ENCODE peak calls at places on chromosomes 13 and 19, in four cellular contexts. Q is Caco-2; T is CD8-positive, alpha-beta memory T cell; Y is prostate gland. I is an unnamed sample.

GRCh38 chr13:36157475-36157874 is 26.3 kb upstream of the DCLK1 start:
- DNase-seq in Q (no peak), T (no peak), Y (no peak), I (no peak)

GRCh38 chr19:50969413-50969760 is at the start of gene KLK6:
- DNase-seq in Q (no peak), T (no peak), Y (no peak), I (no peak)

GRCh38 chr13:96499646-96500045 is 409.7 kb downstream of the HS6ST3 start:
- DNase-seq in Q (no peak), T (no peak), Y (no peak), I (no peak)

GRCh38 chr19:952680-953500 is 27.1 kb downstream of the ARID3A start:
- DNase-seq in Q (peak), T (no peak), Y (peak), I (peak)

GRCh38 chr13:27406178-27406939 is 18.1 kb upstream of the GTF3A start:
- DNase-seq in Q (no peak), T (peak), Y (peak), I (no peak)

GRCh38 chr19:51461723-51462161 is 3.5 kb upstream of the SIGLEC8 start:
- DNase-seq in Q (no peak), T (no peak), Y (no peak), I (no peak)

GRCh38 chr19:14561832-14562351 is 10.0 kb downstream of the NDUFB7 start:
- DNase-seq in Q (no peak), T (peak), Y (peak), I (no peak)

GRCh38 chr13:71964491-71965108 is 97.6 kb upstream of the DACH1 start:
- DNase-seq in Q (no peak), T (no peak), Y (no peak), I (no peak)

GRCh38 chr13:26324867-26325266 is 70.9 kb downstream of the CDK8 start:
- DNase-seq in Q (no peak), T (no peak), Y (no peak), I (peak)

GRCh38 chr19:35209646-35210045 is 18.9 kb downstream of the FAM187B start:
- DNase-seq in Q (no peak), T (no peak), Y (no peak), I (no peak)

GRCh38 chr13:33509642-33510229 is 224.2 kb upstream of the STARD13 start:
- DNase-seq in Q (no peak), T (no peak), Y (peak), I (no peak)

GRCh38 chr19:51702103-51702753 is 9.1 kb downstream of the SPACA6 start:
- DNase-seq in Q (peak), T (no peak), Y (peak), I (no peak)

GRCh38 chr13:49060698-49061387 is 85.1 kb downstream of the FNDC3A start:
- DNase-seq in Q (no peak), T (no peak), Y (no peak), I (no peak)

GRCh38 chr13:64640002-64640401 is 2590.1 kb downstream of the PCDH9 start:
- DNase-seq in Q (no peak), T (no peak), Y (no peak), I (peak)

GRCh38 chr13:91946498-91947070 is 548.2 kb downstream of the GPC5 start:
- DNase-seq in Q (no peak), T (no peak), Y (no peak), I (no peak)

GRCh38 chr19:33826521-33826920 is 29.9 kb downstream of the KCTD15 start:
- DNase-seq in Q (no peak), T (no peak), Y (no peak), I (no peak)

GRCh38 chr13:39676315-39676876 is 20.9 kb downstream of the COG6 start:
- DNase-seq in Q (no peak), T (peak), Y (peak), I (peak)

GRCh38 chr13:95239293-95239692 is 62.0 kb downstream of the ABCC4 start:
- DNase-seq in Q (no peak), T (no peak), Y (no peak), I (no peak)

GRCh38 chr13:25846227-25846984 is 205.4 kb downstream of the SHISA2 start:
- DNase-seq in Q (no peak), T (no peak), Y (no peak), I (no peak)

GRCh38 chr13:43879323-43880181 is at the start of the genes CCDC122 and LACC1:
- DNase-seq in Q (peak), T (peak), Y (peak), I (peak)

GRCh38 chr13:26460652-26461051 is 96.8 kb upstream of the WASF3 start:
- DNase-seq in Q (no peak), T (no peak), Y (no peak), I (no peak)

GRCh38 chr19:2015611-2015950 is at the start of gene BTBD2:
- DNase-seq in Q (peak), T (peak), Y (peak), I (peak)

GRCh38 chr19:18202759-18203407 is 959 bp downstream of the RAB3A start:
- DNase-seq in Q (no peak), T (no peak), Y (no peak), I (no peak)

GRCh38 chr19:18895038-18895827 is 725 bp downstream of the CERS1 start:
- DNase-seq in Q (peak), T (no peak), Y (no peak), I (no peak)

GRCh38 chr19:46408611-46409039 is 4.7 kb downstream of the CCDC8 start:
- DNase-seq in Q (no peak), T (no peak), Y (peak), I (no peak)
- H3K4me3 ChIP-seq in Q (no peak), T (no peak), Y (no peak), I (no peak)

GRCh38 chr19:47601180-47601904 is 7.6 kb upstream of the BICRA start:
- DNase-seq in Q (peak), T (no peak), Y (no peak), I (no peak)
- H3K4me3 ChIP-seq in Q (peak), T (no peak), Y (peak), I (peak)

DNA sequence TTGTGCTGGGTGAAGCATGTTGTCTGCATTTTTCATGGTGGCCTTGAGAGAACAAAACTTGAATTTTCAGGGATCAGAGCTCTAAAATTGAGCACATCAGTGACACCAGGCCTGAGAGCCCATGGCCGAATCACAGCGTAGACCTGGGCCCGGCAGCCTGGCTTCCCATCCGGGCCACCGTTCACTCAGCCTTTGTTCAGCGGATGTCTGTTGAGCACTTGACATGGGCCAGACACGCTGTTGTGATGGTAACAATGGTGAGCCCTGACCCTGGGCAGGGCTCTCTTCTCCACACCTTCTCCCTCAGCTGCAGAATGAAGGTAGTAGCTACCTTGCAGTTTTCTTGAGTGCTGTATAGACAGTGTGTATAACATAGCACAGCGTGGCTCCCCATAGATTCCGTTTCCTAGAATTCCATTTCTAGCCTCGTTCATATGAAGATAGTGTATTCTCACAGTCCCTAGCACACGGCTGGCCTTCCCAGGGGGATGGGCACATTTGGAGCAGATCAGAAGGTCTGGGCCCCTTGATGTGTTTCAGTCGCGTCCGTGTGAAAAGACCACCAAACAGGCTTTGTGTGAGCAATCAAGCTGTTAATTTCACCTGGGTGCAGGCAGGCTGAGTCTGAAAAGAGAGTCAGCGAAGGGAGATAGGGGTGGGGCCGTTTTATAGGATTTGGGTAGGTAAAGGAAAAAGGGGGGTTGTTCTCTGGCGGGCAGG is 75.3 kb downstream of the RAB20 start:
- DNase-seq in Q (no peak), T (no peak), Y (no peak), I (no peak)
- H3K4me3 ChIP-seq in Q (no peak), T (no peak), Y (no peak), I (no peak)

GRCh38 chr13:109395014-109395413 is 391.4 kb downstream of the IRS2 start:
- DNase-seq in Q (no peak), T (no peak), Y (no peak), I (no peak)

GRCh38 chr13:109394311-109394988 is 391.9 kb downstream of the IRS2 start:
- DNase-seq in Q (no peak), T (no peak), Y (no peak), I (no peak)

GRCh38 chr13:109389892-109390345 is 396.5 kb downstream of the IRS2 start:
- DNase-seq in Q (no peak), T (no peak), Y (no peak), I (no peak)

GRCh38 chr13:109390391-109390790 is 396.0 kb downstream of the IRS2 start:
- DNase-seq in Q (no peak), T (no peak), Y (no peak), I (no peak)

DNA sequence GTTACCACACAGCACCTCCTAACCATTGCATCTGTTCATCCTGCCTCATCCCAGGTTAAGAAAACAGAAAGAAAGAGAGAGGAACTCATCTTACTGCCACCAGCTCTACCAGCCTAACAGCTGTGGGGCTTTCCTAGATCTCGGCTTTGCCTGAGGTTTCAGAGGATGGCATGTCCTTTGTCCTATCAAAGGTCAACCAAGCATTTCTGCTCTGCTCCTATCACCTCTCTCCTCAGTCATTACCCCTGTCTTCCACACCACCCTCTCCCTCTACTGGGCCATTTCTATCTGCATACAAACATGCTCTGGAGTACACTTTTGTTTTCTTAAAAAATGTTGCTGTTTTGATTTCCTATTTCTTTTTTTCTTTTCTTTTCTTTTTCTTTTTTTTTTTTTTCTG is 393.3 kb downstream of the IRS2 start:
- DNase-seq in Q (no peak), T (no peak), Y (no peak), I (no peak)
- H3K4me3 ChIP-seq in Q (no peak), T (no peak), Y (no peak), I (no peak)

GRCh38 chr13:40993119-40993518 is 26.0 kb downstream of the ELF1 start:
- DNase-seq in Q (no peak), T (no peak), Y (no peak), I (no peak)

GRCh38 chr13:40996433-40997095 is 22.6 kb downstream of the ELF1 start:
- DNase-seq in Q (no peak), T (no peak), Y (no peak), I (no peak)

GRCh38 chr13:40994581-40995230 is 24.4 kb downstream of the ELF1 start:
- DNase-seq in Q (no peak), T (no peak), Y (no peak), I (no peak)

GRCh38 chr13:40993987-40994386 is 25.1 kb downstream of the ELF1 start:
- DNase-seq in Q (peak), T (no peak), Y (peak), I (peak)

GRCh38 chr13:40995997-40996396 is 23.1 kb downstream of the ELF1 start:
- DNase-seq in Q (no peak), T (no peak), Y (no peak), I (no peak)
- H3K4me3 ChIP-seq in Q (no peak), T (no peak), Y (no peak), I (no peak)

DNA sequence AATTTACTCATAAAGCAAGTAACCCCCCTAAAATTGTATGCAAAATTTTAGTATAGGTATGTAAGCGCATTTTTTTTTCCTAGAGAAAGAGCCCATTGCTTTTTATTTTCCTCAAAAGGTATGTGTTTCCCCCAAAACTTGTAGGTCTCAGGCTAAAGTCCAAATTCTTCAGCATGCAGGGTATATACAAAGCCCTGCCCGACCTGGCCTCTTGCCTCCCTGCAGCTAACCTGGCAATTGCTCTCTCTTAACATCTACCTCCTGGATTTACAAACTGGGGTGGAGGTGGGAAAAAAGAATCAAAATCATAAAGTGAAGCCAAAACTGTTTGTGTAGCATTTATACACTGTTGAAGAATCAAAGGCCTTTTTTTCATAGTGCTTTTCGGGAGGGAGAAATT is 107.8 kb downstream of the KCNRG start:
- DNase-seq in Q (no peak), T (no peak), Y (no peak), I (no peak)
- H3K4me3 ChIP-seq in Q (peak), T (no peak), Y (peak), I (no peak)

GRCh38 chr19:53908106-53908932 is 759 bp upstream of the CACNG7 start:
- DNase-seq in Q (no peak), T (no peak), Y (no peak), I (no peak)

GRCh38 chr19:53910170-53910518 is 1.1 kb downstream of the CACNG7 start:
- DNase-seq in Q (no peak), T (no peak), Y (no peak), I (no peak)

GRCh38 chr19:53908933-53909415 is at the start of gene CACNG7:
- DNase-seq in Q (no peak), T (no peak), Y (no peak), I (no peak)

GRCh38 chr19:53907690-53908089 is 1.4 kb upstream of the CACNG7 start:
- DNase-seq in Q (no peak), T (no peak), Y (no peak), I (no peak)

DNA sequence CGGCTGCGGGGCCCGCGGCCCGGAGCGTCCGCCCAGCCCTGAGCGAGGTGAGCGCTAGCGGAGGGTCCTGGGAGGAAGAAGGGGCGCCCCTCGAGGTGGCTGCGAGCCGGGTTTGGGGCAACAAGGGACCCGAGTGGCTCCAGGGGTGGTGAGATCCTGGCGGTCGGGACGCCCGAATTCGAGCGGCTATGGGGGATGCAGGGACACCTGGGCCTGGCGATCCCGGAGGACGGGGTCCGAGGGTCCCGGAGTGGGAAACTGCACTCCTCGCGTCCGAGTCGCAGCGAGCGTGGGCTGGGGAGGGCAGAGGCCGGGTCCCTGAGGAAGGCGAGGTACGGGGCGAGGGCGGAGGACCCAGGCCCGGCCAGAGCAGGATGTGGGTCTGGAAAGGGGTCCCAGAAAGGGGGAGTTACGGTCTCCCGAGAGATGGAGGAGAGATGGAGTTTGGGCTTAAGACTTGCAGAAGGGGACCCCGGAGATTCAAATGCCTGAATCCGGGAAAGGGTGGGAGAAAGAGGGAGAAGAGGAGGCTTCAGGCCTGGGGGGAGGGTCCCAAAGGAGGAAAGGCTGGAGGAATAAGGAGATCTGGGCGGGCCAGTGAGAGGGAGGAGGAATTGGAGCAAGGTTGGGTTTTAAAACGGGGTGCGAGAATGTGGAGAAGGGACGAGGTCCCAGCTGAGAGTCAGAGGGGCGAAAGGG is 542 bp downstream of the CACNG7 start:
- DNase-seq in Q (no peak), T (no peak), Y (no peak), I (no peak)
- H3K4me3 ChIP-seq in Q (no peak), T (no peak), Y (no peak), I (no peak)

DNA sequence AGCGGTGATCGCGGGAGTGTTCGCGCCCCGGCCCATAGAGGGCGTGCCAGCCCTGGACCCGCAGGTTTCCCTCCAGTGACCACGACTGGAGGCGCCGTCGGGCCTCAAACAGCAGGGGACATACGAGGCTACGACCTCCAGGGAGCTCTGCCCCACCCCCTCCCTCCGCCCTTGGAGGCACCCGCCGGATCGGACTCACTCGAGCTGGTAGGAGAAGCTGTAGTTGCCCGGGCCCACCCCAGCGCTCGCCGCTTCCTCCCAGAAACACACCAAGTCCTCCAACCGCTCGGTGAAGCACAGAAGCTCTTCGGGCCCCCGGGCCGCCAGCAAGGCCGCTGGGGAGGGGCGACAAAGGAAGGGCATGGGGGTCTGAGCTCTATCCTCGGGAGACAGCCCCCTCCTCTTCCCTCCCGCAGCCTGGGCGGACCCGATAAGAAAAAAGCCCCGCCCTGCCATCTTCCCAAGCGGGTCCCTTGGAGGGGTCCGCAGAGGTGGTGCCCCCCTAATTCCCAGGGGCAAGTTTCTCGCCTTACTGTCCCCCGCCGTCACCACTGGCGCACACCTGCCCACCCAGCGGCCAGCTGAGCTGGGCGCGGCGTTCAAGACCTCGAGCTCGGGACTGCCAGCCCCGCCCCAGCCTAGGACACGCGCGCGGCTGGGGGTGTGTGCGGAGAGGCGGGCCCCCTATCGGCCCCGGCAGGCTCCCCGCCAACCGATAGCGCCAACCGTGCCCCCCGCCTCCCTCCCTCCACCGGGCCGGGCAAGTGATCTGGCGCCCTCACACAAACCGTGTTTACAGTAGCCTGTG is 1.0 kb downstream of the EPOR start:
- DNase-seq in Q (peak), T (peak), Y (no peak), I (no peak)
- H3K4me3 ChIP-seq in Q (peak), T (no peak), Y (peak), I (peak)

DNA sequence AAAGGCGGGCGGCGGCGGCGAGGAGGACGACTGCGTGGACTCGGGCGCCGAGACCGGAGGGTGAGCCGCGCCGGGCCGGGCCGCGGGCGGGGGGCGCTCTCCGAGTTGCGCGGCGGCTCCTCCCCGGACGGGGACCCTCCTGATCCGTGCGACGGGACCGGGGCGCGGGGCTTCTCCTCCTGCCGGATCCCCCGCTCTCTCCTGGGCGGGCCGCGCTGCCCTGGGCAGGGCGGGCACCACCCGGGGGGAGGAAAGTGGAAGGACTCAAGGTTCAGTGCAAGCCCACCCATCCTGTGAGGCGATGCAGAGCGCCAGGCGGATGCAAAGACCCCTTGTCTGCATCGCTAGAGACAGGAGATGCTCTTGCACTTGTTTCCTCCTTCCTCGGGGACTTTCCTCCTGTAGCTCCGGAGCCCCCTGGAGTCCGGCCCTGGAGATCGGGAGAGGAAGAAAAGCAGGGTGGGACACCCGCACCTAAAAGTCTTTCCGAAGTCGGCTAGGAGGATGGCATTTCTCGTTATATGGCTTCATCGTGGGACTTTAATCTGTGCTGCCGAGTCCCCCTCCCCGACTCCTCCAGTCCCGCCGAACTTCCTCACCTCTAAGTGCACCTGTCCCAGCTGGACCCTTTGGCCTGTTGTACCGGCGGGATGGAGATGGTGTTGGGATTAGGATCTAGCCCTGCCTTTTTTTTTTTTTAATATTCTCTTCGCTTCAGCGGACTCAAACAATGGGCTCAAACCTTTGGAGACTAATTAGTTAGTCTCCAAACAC is 499 bp downstream of the FAM124A start:
- DNase-seq in Q (no peak), T (no peak), Y (no peak), I (no peak)
- H3K4me3 ChIP-seq in Q (peak), T (no peak), Y (peak), I (peak)

I was measured in LNCaP clone FGC.